ENCODE peak calls at places on chromosomes 6 and 20, in ten cellular contexts. D is CD4-positive, CD25-positive, alpha-beta regulatory T cell; H is CD4-positive, alpha-beta T cell; F is mucosa of descending colon; Q is pancreas; I is HCT116; V is CD4-positive, alpha-beta memory T cell; U is CD8-positive, alpha-beta T cell; G is psoas muscle; L is Caco-2. T is an unnamed sample.

GRCh38 chr20:13638162-13638495 is 603 bp downstream of the TASP1 start:
- DNase-seq in D (no peak), H (no peak), F (no peak), Q (no peak), I (no peak), V (no peak), U (no peak), G (no peak), L (no peak), T (no peak)

GRCh38 chr6:15449001-15449400 is 203.1 kb downstream of the JARID2 start:
- DNase-seq in D (no peak), H (no peak), F (no peak), Q (no peak), I (no peak), V (no peak), U (no peak), G (no peak), L (no peak), T (no peak)

GRCh38 chr6:107103082-107103481 is 12.2 kb downstream of the BEND3 start:
- DNase-seq in D (no peak), H (no peak), F (no peak), Q (no peak), I (no peak), V (no peak), U (no peak), G (no peak), L (no peak), T (no peak)

GRCh38 chr6:15399651-15400470 is 154.0 kb downstream of the JARID2 start:
- DNase-seq in D (no peak), H (no peak), F (peak; percentile 51), Q (peak; percentile 74), I (no peak), V (no peak), U (no peak), G (peak; percentile 85), L (no peak), T (no peak)

GRCh38 chr6:100918152-100918551 is 37.0 kb upstream of the ASCC3 start:
- DNase-seq in D (no peak), H (no peak), F (no peak), Q (no peak), I (no peak), V (no peak), U (no peak), G (no peak), L (no peak), T (no peak)

GRCh38 chr6:154302111-154302752 is 54.4 kb downstream of the IPCEF1 start:
- DNase-seq in D (peak; percentile 83), H (no peak), F (no peak), Q (no peak), I (no peak), V (no peak), U (no peak), G (no peak), L (no peak), T (no peak)

GRCh38 chr6:13491538-13491937 is 4.1 kb upstream of the GFOD1 start:
- DNase-seq in D (no peak), H (no peak), F (no peak), Q (no peak), I (no peak), V (no peak), U (no peak), G (no peak), L (no peak), T (no peak)

GRCh38 chr6:111605100-111605748 is 454 bp downstream of the TRAF3IP2 start:
- DNase-seq in D (peak; percentile 60), H (no peak), F (peak; percentile 71), Q (peak; percentile 55), I (no peak), V (no peak), U (peak; percentile 27), G (peak; percentile 92), L (peak; percentile 59), T (no peak)

GRCh38 chr6:37171141-37171969 is 1.4 kb downstream of the PIM1 start:
- DNase-seq in D (peak; percentile 66), H (no peak), F (peak; percentile 75), Q (peak; percentile 63), I (no peak), V (peak; percentile 40), U (peak; percentile 43), G (peak; percentile 74), L (peak; percentile 38), T (peak; percentile 24)

GRCh38 chr20:10629946-10630345 is 43.9 kb downstream of the JAG1 start:
- DNase-seq in D (no peak), H (no peak), F (no peak), Q (no peak), I (no peak), V (no peak), U (no peak), G (no peak), L (no peak), T (no peak)

GRCh38 chr6:162620067-162620466 is 107.5 kb downstream of the PRKN start:
- DNase-seq in D (no peak), H (no peak), F (no peak), Q (no peak), I (no peak), V (no peak), U (no peak), G (no peak), L (no peak), T (no peak)

GRCh38 chr6:75326557-75327258 is 42.1 kb upstream of the TMEM30A start:
- DNase-seq in D (no peak), H (no peak), F (no peak), Q (no peak), I (no peak), V (no peak), U (no peak), G (no peak), L (no peak), T (no peak)

GRCh38 chr6:121639041-121639440 is 203.6 kb downstream of the GJA1 start:
- DNase-seq in D (no peak), H (no peak), F (no peak), Q (no peak), I (no peak), V (no peak), U (no peak), G (no peak), L (no peak), T (no peak)

GRCh38 chr6:106372838-106373501 is 12.5 kb downstream of the CRYBG1 start:
- DNase-seq in D (peak; percentile 32), H (no peak), F (no peak), Q (no peak), I (peak; percentile 79), V (no peak), U (no peak), G (no peak), L (no peak), T (no peak)

GRCh38 chr6:122289721-122290501 is 109.5 kb upstream of the HSF2 start:
- DNase-seq in D (no peak), H (no peak), F (no peak), Q (no peak), I (peak; percentile 13), V (no peak), U (no peak), G (no peak), L (no peak), T (no peak)

GRCh38 chr20:15179426-15180190 is 842.2 kb upstream of the FLRT3 start:
- DNase-seq in D (no peak), H (no peak), F (no peak), Q (no peak), I (no peak), V (no peak), U (no peak), G (no peak), L (no peak), T (no peak)

GRCh38 chr20:45833030-45833882 is at the start of gene SNX21:
- DNase-seq in D (peak; percentile 31), H (no peak), F (peak; percentile 87), Q (peak; percentile 73), I (no peak), V (peak; percentile 28), U (peak; percentile 22), G (peak; percentile 94), L (peak; percentile 95), T (no peak)

GRCh38 chr20:46400253-46400652 is 6.2 kb downstream of the ELMO2 start:
- DNase-seq in D (no peak), H (no peak), F (no peak), Q (no peak), I (no peak), V (no peak), U (no peak), G (no peak), L (no peak), T (no peak)

GRCh38 chr20:20528896-20529295 is 161.0 kb downstream of the INSM1 start:
- DNase-seq in D (no peak), H (no peak), F (no peak), Q (no peak), I (no peak), V (no peak), U (no peak), G (no peak), L (no peak), T (no peak)

DNA sequence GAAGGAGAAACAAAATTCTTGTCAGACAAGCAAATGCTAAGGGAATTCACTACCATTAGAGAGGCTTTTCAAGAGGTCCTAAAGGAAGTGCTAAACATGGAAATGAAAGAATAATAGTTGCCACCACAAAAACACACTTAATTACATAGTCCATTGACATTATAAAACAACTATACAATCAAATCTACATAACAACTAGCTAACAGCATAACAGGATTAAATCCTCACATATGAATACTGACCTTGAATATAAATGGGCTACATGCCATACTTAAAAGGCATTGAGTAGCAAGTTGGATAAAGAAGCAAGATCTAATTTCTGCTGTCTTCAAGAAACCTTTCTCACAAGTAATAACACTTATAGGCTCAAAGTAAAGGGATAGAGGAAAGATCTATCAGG is 811.5 kb upstream of the CITED2 start:
- DNase-seq in D (no peak), H (no peak), F (no peak), Q (no peak), I (no peak), V (no peak), U (no peak), G (no peak), L (no peak), T (no peak)
- H3K9me3 ChIP-seq in D (no peaks in the 10 kb centered on the region), H (no peaks in the 10 kb centered on the region), F (no peaks in the 10 kb centered on the region), Q (no peaks in the 10 kb centered on the region), I (no peaks in the 10 kb centered on the region), V (no peaks in the 10 kb centered on the region), U (no peaks in the 10 kb centered on the region), G (no peaks in the 10 kb centered on the region), L (no peaks in the 10 kb centered on the region), T (no peaks in the 10 kb centered on the region)

GRCh38 chr20:24291066-24291465 is 178.4 kb upstream of the SYNDIG1 start:
- DNase-seq in D (no peak), H (no peak), F (no peak), Q (no peak), I (no peak), V (no peak), U (no peak), G (no peak), L (no peak), T (no peak)
- H3K9me3 ChIP-seq in D (no peaks in the 10 kb centered on the region), H (no peaks in the 10 kb centered on the region), F (no peaks in the 10 kb centered on the region), Q (no peaks in the 10 kb centered on the region), I (no peaks in the 10 kb centered on the region), V (no peaks in the 10 kb centered on the region), U (no peaks in the 10 kb centered on the region), G (no peaks in the 10 kb centered on the region), L (no peaks in the 10 kb centered on the region), T (no peaks in the 10 kb centered on the region)

GRCh38 chr20:59664389-59665055 is 60.2 kb downstream of the PHACTR3 start:
- DNase-seq in D (no peak), H (no peak), F (no peak), Q (no peak), I (no peak), V (no peak), U (no peak), G (no peak), L (no peak), T (no peak)
- H3K9me3 ChIP-seq in D (peaks cover 3% of the 10 kb centered on the region), H (peaks cover 4% of the 10 kb centered on the region), F (no peaks in the 10 kb centered on the region), Q (no peaks in the 10 kb centered on the region), I (no peaks in the 10 kb centered on the region), V (no peaks in the 10 kb centered on the region), U (no peaks in the 10 kb centered on the region), G (no peaks in the 10 kb centered on the region), L (no peaks in the 10 kb centered on the region), T (no peaks in the 10 kb centered on the region)

GRCh38 chr20:41601742-41602141 is 16.4 kb downstream of the CHD6 start:
- DNase-seq in D (no peak), H (no peak), F (no peak), Q (no peak), I (no peak), V (no peak), U (no peak), G (no peak), L (no peak), T (no peak)
- H3K9me3 ChIP-seq in D (peaks cover 53% of the 10 kb centered on the region), H (peaks cover 46% of the 10 kb centered on the region), F (peaks cover 47% of the 10 kb centered on the region), Q (no peaks in the 10 kb centered on the region), I (peaks cover 15% of the 10 kb centered on the region), V (peaks cover 2% of the 10 kb centered on the region), U (peaks cover 21% of the 10 kb centered on the region), G (peaks cover 34% of the 10 kb centered on the region), L (peaks cover 43% of the 10 kb centered on the region), T (peaks cover 13% of the 10 kb centered on the region)

T was measured in T-helper 17 cell.